ENCODE peak calls at places on chromosomes 13 and 19, in five cellular contexts. One of them, this sample, is unnamed. For H3K36me3, the result is how much of the 10 kb centered on the place peaks cover.

GRCh38 chr19:10155834-10156233 is 36.1 kb upstream of the EIF3G start:
- DNase-seq in cardiac muscle cell: peak
- DNase-seq in adrenal gland: no peak
- DNase-seq in mucosa of descending colon: no peak
- DNase-seq in thoracic aorta: no peak
- DNase-seq in this sample: no peak

GRCh38 chr19:3047307-3048189 is 14.7 kb downstream of the TLE5 start:
- DNase-seq in cardiac muscle cell: peak
- DNase-seq in adrenal gland: peak
- DNase-seq in mucosa of descending colon: peak
- DNase-seq in thoracic aorta: peak
- DNase-seq in this sample: peak

GRCh38 chr13:106104281-106104901 is 431.1 kb downstream of the EFNB2 start:
- DNase-seq in cardiac muscle cell: peak
- DNase-seq in adrenal gland: no peak
- DNase-seq in mucosa of descending colon: no peak
- DNase-seq in thoracic aorta: no peak
- DNase-seq in this sample: no peak

GRCh38 chr19:5216141-5216847 is 124.3 kb downstream of the PTPRS start:
- DNase-seq in cardiac muscle cell: no peak
- DNase-seq in adrenal gland: no peak
- DNase-seq in mucosa of descending colon: no peak
- DNase-seq in thoracic aorta: no peak
- DNase-seq in this sample: no peak

GRCh38 chr13:43006893-43007631 is 15.0 kb upstream of the EPSTI1 start:
- DNase-seq in cardiac muscle cell: peak
- DNase-seq in adrenal gland: no peak
- DNase-seq in mucosa of descending colon: no peak
- DNase-seq in thoracic aorta: no peak
- DNase-seq in this sample: no peak

GRCh38 chr13:44667950-44668349 is 91.8 kb upstream of the TSC22D1 start:
- DNase-seq in cardiac muscle cell: peak
- DNase-seq in adrenal gland: no peak
- DNase-seq in mucosa of descending colon: no peak
- DNase-seq in thoracic aorta: no peak
- DNase-seq in this sample: no peak

GRCh38 chr19:34254552-34255432 is at the start of gene GARRE1:
- DNase-seq in cardiac muscle cell: peak
- DNase-seq in adrenal gland: peak
- DNase-seq in mucosa of descending colon: no peak
- DNase-seq in thoracic aorta: no peak
- DNase-seq in this sample: peak

GRCh38 chr19:51137812-51138425 is 4.2 kb upstream of the SIGLEC7 start:
- DNase-seq in cardiac muscle cell: no peak
- DNase-seq in adrenal gland: no peak
- DNase-seq in mucosa of descending colon: peak
- DNase-seq in thoracic aorta: no peak
- DNase-seq in this sample: no peak

GRCh38 chr19:53131085-53131484 is 1.6 kb downstream of the ZNF415 start:
- DNase-seq in cardiac muscle cell: no peak
- DNase-seq in adrenal gland: peak
- DNase-seq in mucosa of descending colon: no peak
- DNase-seq in thoracic aorta: no peak
- DNase-seq in this sample: no peak

GRCh38 chr13:50735071-50735470 is 108.4 kb downstream of the DLEU7 start:
- DNase-seq in cardiac muscle cell: no peak
- DNase-seq in adrenal gland: no peak
- DNase-seq in mucosa of descending colon: no peak
- DNase-seq in thoracic aorta: no peak
- DNase-seq in this sample: no peak

GRCh38 chr13:76053181-76053580 is 417.1 kb downstream of the LMO7 start:
- DNase-seq in cardiac muscle cell: no peak
- DNase-seq in adrenal gland: no peak
- DNase-seq in mucosa of descending colon: no peak
- DNase-seq in thoracic aorta: no peak
- DNase-seq in this sample: no peak

GRCh38 chr19:50967924-50968708 is 1.3 kb downstream of the KLK6 start:
- DNase-seq in cardiac muscle cell: no peak
- DNase-seq in adrenal gland: no peak
- DNase-seq in mucosa of descending colon: no peak
- DNase-seq in thoracic aorta: no peak
- DNase-seq in this sample: no peak

GRCh38 chr19:3932931-3933810 is at the start of gene NMRK2:
- DNase-seq in cardiac muscle cell: no peak
- DNase-seq in adrenal gland: peak
- DNase-seq in mucosa of descending colon: no peak
- DNase-seq in thoracic aorta: no peak
- DNase-seq in this sample: no peak

GRCh38 chr13:106589716-106590115 is 21.8 kb upstream of the ARGLU1 start:
- DNase-seq in cardiac muscle cell: no peak
- DNase-seq in adrenal gland: no peak
- DNase-seq in mucosa of descending colon: no peak
- DNase-seq in thoracic aorta: no peak
- DNase-seq in this sample: no peak

GRCh38 chr13:73938375-73939070 is 195.7 kb downstream of the KLF12 start:
- DNase-seq in cardiac muscle cell: peak
- DNase-seq in adrenal gland: no peak
- DNase-seq in mucosa of descending colon: no peak
- DNase-seq in thoracic aorta: no peak
- DNase-seq in this sample: no peak

GRCh38 chr19:39996218-39996810 is 546 bp upstream of the ZNF546 start:
- DNase-seq in cardiac muscle cell: peak
- DNase-seq in adrenal gland: peak
- DNase-seq in mucosa of descending colon: no peak
- DNase-seq in thoracic aorta: no peak
- DNase-seq in this sample: peak

GRCh38 chr13:51844862-51845573 is at the start of gene TMEM272:
- DNase-seq in cardiac muscle cell: peak
- DNase-seq in adrenal gland: peak
- DNase-seq in mucosa of descending colon: no peak
- DNase-seq in thoracic aorta: no peak
- DNase-seq in this sample: peak

GRCh38 chr13:21399741-21400140 is 59.4 kb downstream of the ZDHHC20 start:
- DNase-seq in cardiac muscle cell: peak
- DNase-seq in adrenal gland: no peak
- DNase-seq in mucosa of descending colon: no peak
- DNase-seq in thoracic aorta: no peak
- DNase-seq in this sample: no peak

GRCh38 chr13:93736111-93736510 is 509.5 kb downstream of the GPC6 start:
- DNase-seq in cardiac muscle cell: peak
- DNase-seq in adrenal gland: no peak
- DNase-seq in mucosa of descending colon: no peak
- DNase-seq in thoracic aorta: no peak
- DNase-seq in this sample: no peak

GRCh38 chr19:17052439-17052838 is 22.8 kb downstream of the HAUS8 start:
- DNase-seq in cardiac muscle cell: peak
- DNase-seq in adrenal gland: peak
- DNase-seq in mucosa of descending colon: no peak
- DNase-seq in thoracic aorta: no peak
- DNase-seq in this sample: peak

GRCh38 chr19:1783354-1783753 is 28.7 kb downstream of the ATP8B3 start:
- DNase-seq in cardiac muscle cell: no peak
- DNase-seq in adrenal gland: no peak
- DNase-seq in mucosa of descending colon: no peak
- DNase-seq in thoracic aorta: no peak
- DNase-seq in this sample: no peak
- H3K36me3 ChIP-seq in cardiac muscle cell: under half
- H3K36me3 ChIP-seq in adrenal gland: under half
- H3K36me3 ChIP-seq in mucosa of descending colon: under half
- H3K36me3 ChIP-seq in thoracic aorta: under half
- H3K36me3 ChIP-seq in this sample: under half

DNA sequence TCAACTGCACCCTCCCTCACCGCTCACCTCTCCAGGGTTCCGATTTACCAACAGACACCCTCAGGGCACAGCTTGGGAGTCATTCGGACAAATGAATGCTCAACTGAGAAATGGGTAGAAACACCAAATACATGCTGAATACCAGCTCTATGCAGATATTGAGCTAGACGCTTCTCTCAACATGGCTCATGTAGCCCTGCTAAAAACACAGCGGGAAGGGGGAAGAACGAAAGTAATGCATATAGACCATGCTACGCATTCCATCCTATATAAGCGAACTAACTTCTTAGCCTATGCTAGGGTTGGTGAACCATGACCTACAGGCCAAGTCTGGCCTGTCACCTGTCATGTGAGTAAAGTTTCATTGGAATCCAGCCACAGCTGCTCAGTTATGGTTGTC is 304.0 kb downstream of the UQCRFS1 start:
- DNase-seq in cardiac muscle cell: no peak
- DNase-seq in adrenal gland: no peak
- DNase-seq in mucosa of descending colon: no peak
- DNase-seq in thoracic aorta: no peak
- DNase-seq in this sample: no peak
- H3K4me3 ChIP-seq in cardiac muscle cell: no peak
- H3K4me3 ChIP-seq in adrenal gland: no peak
- H3K4me3 ChIP-seq in mucosa of descending colon: no peak
- H3K4me3 ChIP-seq in thoracic aorta: no peak
- H3K4me3 ChIP-seq in this sample: no peak

GRCh38 chr13:111262715-111263114 is 57.7 kb upstream of the TEX29 start:
- DNase-seq in cardiac muscle cell: no peak
- DNase-seq in adrenal gland: no peak
- DNase-seq in mucosa of descending colon: no peak
- DNase-seq in thoracic aorta: no peak
- DNase-seq in this sample: no peak
- H3K36me3 ChIP-seq in cardiac muscle cell: under half
- H3K36me3 ChIP-seq in adrenal gland: under half
- H3K36me3 ChIP-seq in mucosa of descending colon: under half
- H3K36me3 ChIP-seq in thoracic aorta: under half
- H3K36me3 ChIP-seq in this sample: under half

GRCh38 chr13:98997051-98997730 is 19.3 kb upstream of the DOCK9 start:
- DNase-seq in cardiac muscle cell: no peak
- DNase-seq in adrenal gland: no peak
- DNase-seq in mucosa of descending colon: no peak
- DNase-seq in thoracic aorta: no peak
- DNase-seq in this sample: no peak
- H3K4me3 ChIP-seq in cardiac muscle cell: no peak
- H3K4me3 ChIP-seq in adrenal gland: no peak
- H3K4me3 ChIP-seq in mucosa of descending colon: no peak
- H3K4me3 ChIP-seq in thoracic aorta: no peak
- H3K4me3 ChIP-seq in this sample: no peak

GRCh38 chr19:41895745-41896580 is 13.0 kb downstream of the ARHGEF1 start:
- DNase-seq in cardiac muscle cell: no peak
- DNase-seq in adrenal gland: no peak
- DNase-seq in mucosa of descending colon: no peak
- DNase-seq in thoracic aorta: no peak
- DNase-seq in this sample: no peak

GRCh38 chr19:41897820-41898219 is 14.8 kb downstream of the ARHGEF1 start:
- DNase-seq in cardiac muscle cell: no peak
- DNase-seq in adrenal gland: no peak
- DNase-seq in mucosa of descending colon: no peak
- DNase-seq in thoracic aorta: no peak
- DNase-seq in this sample: no peak

GRCh38 chr19:41896581-41896942 is 13.6 kb downstream of the ARHGEF1 start:
- DNase-seq in cardiac muscle cell: no peak
- DNase-seq in adrenal gland: no peak
- DNase-seq in mucosa of descending colon: no peak
- DNase-seq in thoracic aorta: no peak
- DNase-seq in this sample: no peak

GRCh38 chr19:41897181-41897580 is 14.2 kb downstream of the ARHGEF1 start:
- DNase-seq in cardiac muscle cell: no peak
- DNase-seq in adrenal gland: no peak
- DNase-seq in mucosa of descending colon: no peak
- DNase-seq in thoracic aorta: no peak
- DNase-seq in this sample: no peak

DNA sequence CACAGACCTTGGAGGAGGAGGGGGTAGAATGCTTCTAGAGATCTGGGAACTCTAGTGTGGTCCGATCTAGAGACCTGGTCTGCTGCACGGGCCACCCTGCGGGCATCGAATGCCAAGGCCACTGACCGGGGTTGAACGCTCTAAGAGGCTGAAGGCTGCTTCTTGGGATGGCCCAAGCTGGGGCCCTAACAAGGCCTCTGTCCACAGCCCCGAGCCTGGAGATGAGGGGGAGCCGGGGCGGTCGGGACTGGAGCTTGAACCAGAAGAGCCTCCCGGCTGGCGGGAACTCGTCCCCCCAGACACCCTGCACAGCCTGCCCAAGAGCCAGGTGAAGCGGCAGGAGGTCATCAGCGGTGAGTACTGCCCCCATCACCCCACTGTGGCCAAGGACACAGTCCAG is 15.3 kb downstream of the ARHGEF1 start:
- DNase-seq in cardiac muscle cell: no peak
- DNase-seq in adrenal gland: no peak
- DNase-seq in mucosa of descending colon: no peak
- DNase-seq in thoracic aorta: no peak
- DNase-seq in this sample: no peak
- H3K36me3 ChIP-seq in cardiac muscle cell: under half
- H3K36me3 ChIP-seq in adrenal gland: half or more
- H3K36me3 ChIP-seq in mucosa of descending colon: under half
- H3K36me3 ChIP-seq in thoracic aorta: half or more
- H3K36me3 ChIP-seq in this sample: under half

GRCh38 chr19:13089857-13090507 is 12.7 kb downstream of the LYL1 start:
- DNase-seq in cardiac muscle cell: no peak
- DNase-seq in adrenal gland: no peak
- DNase-seq in mucosa of descending colon: no peak
- DNase-seq in thoracic aorta: no peak
- DNase-seq in this sample: no peak

GRCh38 chr19:13091400-13092161 is 11.1 kb downstream of the LYL1 start:
- DNase-seq in cardiac muscle cell: peak
- DNase-seq in adrenal gland: no peak
- DNase-seq in mucosa of descending colon: no peak
- DNase-seq in thoracic aorta: peak
- DNase-seq in this sample: peak

GRCh38 chr19:13089139-13089856 is 13.4 kb downstream of the LYL1 start:
- DNase-seq in cardiac muscle cell: no peak
- DNase-seq in adrenal gland: no peak
- DNase-seq in mucosa of descending colon: no peak
- DNase-seq in thoracic aorta: no peak
- DNase-seq in this sample: no peak

GRCh38 chr19:13092206-13092605 is 10.5 kb downstream of the LYL1 start:
- DNase-seq in cardiac muscle cell: no peak
- DNase-seq in adrenal gland: no peak
- DNase-seq in mucosa of descending colon: no peak
- DNase-seq in thoracic aorta: no peak
- DNase-seq in this sample: no peak

DNA sequence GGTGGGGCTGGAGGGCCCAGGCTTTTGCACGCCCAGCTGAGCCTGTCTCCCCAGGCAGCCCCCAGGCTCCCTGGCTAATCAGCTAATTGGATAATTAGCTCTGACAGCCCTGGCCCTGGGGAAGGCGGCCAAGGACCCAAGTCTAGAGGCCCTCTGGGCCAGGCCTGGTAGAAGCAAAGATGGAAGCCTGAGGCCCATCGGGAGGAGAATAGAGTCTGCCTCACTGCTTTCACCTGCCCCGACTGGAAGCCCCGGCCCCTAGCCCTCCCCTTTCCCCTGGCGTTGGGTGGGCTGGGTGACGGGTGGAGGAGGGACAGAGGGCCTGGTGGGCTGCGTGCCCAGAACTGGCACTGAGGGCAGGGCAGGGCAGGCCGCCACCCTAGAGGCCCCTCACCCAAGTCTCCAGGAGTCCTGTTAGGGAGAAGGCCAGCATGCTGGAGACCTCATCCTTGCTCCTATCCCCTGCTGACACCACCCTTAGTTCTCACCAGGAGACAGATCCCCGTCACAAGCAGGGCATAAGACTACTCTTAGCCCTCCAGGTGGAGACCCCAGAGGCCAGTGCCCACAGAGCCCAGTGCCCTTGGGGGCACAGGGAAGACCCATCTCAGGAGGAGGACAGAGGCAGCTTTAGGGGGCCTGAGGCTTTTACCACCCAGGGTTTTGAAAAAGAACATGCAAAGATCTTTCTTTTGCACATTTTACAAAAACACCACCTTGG is 12.0 kb downstream of the LYL1 start:
- DNase-seq in cardiac muscle cell: no peak
- DNase-seq in adrenal gland: no peak
- DNase-seq in mucosa of descending colon: no peak
- DNase-seq in thoracic aorta: no peak
- DNase-seq in this sample: no peak
- H3K4me3 ChIP-seq in cardiac muscle cell: no peak
- H3K4me3 ChIP-seq in adrenal gland: no peak
- H3K4me3 ChIP-seq in mucosa of descending colon: no peak
- H3K4me3 ChIP-seq in thoracic aorta: no peak
- H3K4me3 ChIP-seq in this sample: no peak

This sample was measured in testis.